ENCODE peak calls at places on chromosomes 6 and 20, in ten cellular contexts. K is OCI-LY7; S is DND-41; H is stimulated activated CD8-positive, alpha-beta memory T cell treated with anti-CD3 and anti-CD28 coated beads, Interleukin-15, amount 100 ng/mL, for 24 hours; V is activated naive CD8-positive, alpha-beta T cell treated with anti-CD3 and anti-CD28 coated beads for 36 hours; A is fibroblast of lung; W is mesenteric fat pad; I is amygdala; P is hippocampal formation; O is cardiac fibroblast. Z is an unnamed sample.

GRCh38 chr20:23413862-23414422 is 7.3 kb downstream of the NAPB start:
- DNase-seq in V (no peak), I (no peak), S (no peak), H (no peak), A (no peak), P (no peak), W (no peak), O (no peak), K (no peak), Z (no peak)

GRCh38 chr6:49550413-49551125 is at the start of gene C6orf141:
- DNase-seq in S (no peak), A (peak), P (no peak), H (peak), K (no peak), O (no peak), I (no peak), W (no peak), V (peak), Z (no peak)

GRCh38 chr20:58818585-58819285 is 32.0 kb downstream of the GNAS-AS1 start:
- DNase-seq in P (no peak), K (no peak), A (peak), O (peak), V (peak), H (no peak), S (peak), I (no peak), W (no peak), Z (peak)

GRCh38 chr6:111474771-111475170 is 8.2 kb downstream of the REV3L start:
- DNase-seq in W (no peak), P (no peak), A (no peak), V (no peak), S (no peak), I (no peak), H (no peak), O (no peak), K (no peak), Z (no peak)

GRCh38 chr6:17381429-17382147 is 11.8 kb upstream of the CAP2 start:
- DNase-seq in P (peak), W (no peak), I (no peak), O (peak), K (no peak), A (peak), V (no peak), S (no peak), H (no peak), Z (peak)

GRCh38 chr20:62128499-62128898 is 6.2 kb downstream of the LSM14B start:
- DNase-seq in P (no peak), A (no peak), O (no peak), W (no peak), S (no peak), H (no peak), V (no peak), K (no peak), I (no peak), Z (no peak)

GRCh38 chr6:159941286-159942113 is 27.4 kb upstream of the IGF2R start:
- DNase-seq in K (peak), P (peak), S (peak), I (no peak), A (peak), O (peak), W (no peak), V (peak), H (no peak), Z (peak)

GRCh38 chr6:147285087-147285855 is 81.1 kb downstream of the STXBP5 start:
- DNase-seq in P (peak), W (no peak), A (peak), O (peak), K (peak), S (no peak), V (no peak), H (no peak), I (no peak), Z (peak)

GRCh38 chr6:35086636-35087360 is 54.3 kb downstream of the TCP11 start:
- DNase-seq in W (peak), P (no peak), A (no peak), H (no peak), O (no peak), K (no peak), S (no peak), I (no peak), V (no peak), Z (no peak)

GRCh38 chr6:79143320-79143898 is 65.4 kb upstream of the PHIP start:
- DNase-seq in P (no peak), S (no peak), K (no peak), V (no peak), I (no peak), A (no peak), H (no peak), W (no peak), O (no peak), Z (no peak)

GRCh38 chr6:29005183-29005885 is at the start of gene ZNF311:
- DNase-seq in H (no peak), O (peak), A (peak), S (no peak), P (peak), W (no peak), V (peak), K (no peak), I (peak), Z (peak)

GRCh38 chr6:149884215-149884614 is 13.7 kb downstream of the RAET1E start:
- DNase-seq in A (peak), P (no peak), O (peak), K (no peak), I (no peak), H (no peak), S (no peak), W (no peak), V (no peak), Z (peak)

GRCh38 chr6:17965397-17965796 is 22.0 kb downstream of the KIF13A start:
- DNase-seq in I (no peak), O (peak), W (no peak), P (no peak), V (no peak), K (no peak), S (no peak), H (no peak), A (peak), Z (peak)

GRCh38 chr6:27114792-27115191 is 132.7 kb upstream of the PRSS16 start:
- DNase-seq in A (no peak), V (no peak), O (no peak), I (no peak), W (no peak), P (no peak), S (no peak), K (no peak), H (no peak), Z (no peak)

GRCh38 chr20:1225729-1226313 is at the start of gene RAD21L1:
- DNase-seq in O (peak), W (peak), K (peak), V (peak), H (peak), A (peak), P (peak), I (peak), S (no peak), Z (peak)

GRCh38 chr6:161281092-161281491 is 7.2 kb upstream of the AGPAT4 start:
- DNase-seq in O (no peak), W (no peak), P (no peak), A (no peak), I (no peak), V (no peak), K (no peak), S (no peak), H (no peak), Z (no peak)

GRCh38 chr20:57999465-58000111 is 228.9 kb downstream of the ANKRD60 start:
- DNase-seq in O (no peak), K (no peak), H (no peak), A (no peak), W (no peak), P (no peak), S (peak), I (peak), V (no peak), Z (no peak)

GRCh38 chr6:87705070-87705691 is 3.1 kb upstream of the AKIRIN2 start:
- DNase-seq in I (no peak), A (peak), S (no peak), P (no peak), K (no peak), W (no peak), V (peak), H (no peak), O (no peak), Z (peak)

GRCh38 chr20:35237486-35237885 is 11.0 kb downstream of the MMP24 start:
- DNase-seq in W (no peak), P (no peak), S (no peak), A (no peak), O (no peak), I (no peak), K (no peak), H (no peak), V (no peak), Z (no peak)

GRCh38 chr6:156590482-156590881 is 186.7 kb upstream of the ARID1B start:
- DNase-seq in K (no peak), O (no peak), V (no peak), A (peak), S (no peak), W (no peak), H (no peak), I (no peak), P (no peak), Z (no peak)

GRCh38 chr6:56387621-56388413 is 140.4 kb upstream of the COL21A1 start:
- DNase-seq in I (no peak), S (no peak), V (no peak), A (peak), H (no peak), K (no peak), O (no peak), W (no peak), P (no peak), Z (no peak)

GRCh38 chr6:3939964-3940363 is 90.8 kb downstream of the FAM50B start:
- DNase-seq in O (peak), I (no peak), S (no peak), H (no peak), A (no peak), V (no peak), W (no peak), K (no peak), P (no peak), Z (peak)

GRCh38 chr6:68777956-68778355 is 142.9 kb downstream of the ADGRB3 start:
- DNase-seq in P (peak), S (no peak), K (no peak), V (no peak), O (peak), I (no peak), A (peak), W (no peak), H (no peak), Z (peak)

GRCh38 chr20:64168381-64169088 is 4.3 kb downstream of the MYT1 start:
- DNase-seq in S (no peak), W (no peak), V (no peak), I (no peak), A (no peak), K (no peak), H (no peak), O (no peak), P (no peak), Z (no peak)

GRCh38 chr6:170089937-170090335 is 200.9 kb downstream of the DLL1 start:
- DNase-seq in V (no peak), S (no peak), I (no peak), O (no peak), P (no peak), A (no peak), H (no peak), W (peak), K (no peak), Z (no peak)

GRCh38 chr6:144017167-144018094 is 9.4 kb upstream of the PLAGL1 start:
- DNase-seq in A (no peak), K (no peak), O (no peak), S (no peak), W (no peak), H (no peak), I (no peak), V (no peak), P (no peak), Z (no peak)

GRCh38 chr20:5002077-5002413 is 735 bp upstream of the SLC23A2 start:
- DNase-seq in A (no peak), H (no peak), O (no peak), I (peak), K (no peak), S (no peak), V (no peak), W (no peak), P (no peak), Z (no peak)

GRCh38 chr6:99613705-99614429 is 7.2 kb downstream of the PRDM13 start:
- DNase-seq in V (peak), O (no peak), S (no peak), H (no peak), A (no peak), I (no peak), K (peak), W (no peak), P (no peak), Z (no peak)

GRCh38 chr6:137013738-137014602 is 30.8 kb downstream of the IL20RA start:
- DNase-seq in O (peak), P (no peak), I (no peak), K (peak), H (no peak), W (no peak), A (peak), V (no peak), S (no peak), Z (peak)

GRCh38 chr20:62716198-62716940 is 7.7 kb downstream of the NTSR1 start:
- DNase-seq in W (no peak), P (no peak), I (no peak), K (no peak), S (peak), A (peak), V (no peak), O (peak), H (no peak), Z (peak)

GRCh38 chr6:30720738-30721197 is 616 bp downstream of the TUBB start:
- DNase-seq in P (no peak), O (peak), A (no peak), V (peak), W (peak), S (peak), I (peak), H (no peak), K (peak), Z (peak)

Z was measured in IMR-90.